ENCODE peak calls at places on chromosomes 3 and 15, in six cellular contexts. O is K562, N is IMR-90, H is HepG2, Z is GM12878, G is H1. C is an unnamed sample. For H4K20me1, the result is how much of the 10 kb centered on the place peaks cover.

GRCh38 chr3:157368171-157368570 is 68.5 kb upstream of the PTX3 start:
- DNase-seq in O (no peak), N (no peak), H (no peak), Z (no peak), G (no peak), C (peak)

GRCh38 chr3:195770081-195770840 is 41.5 kb downstream of the MUC4 start:
- DNase-seq in O (no peak), N (no peak), H (no peak), Z (no peak), G (no peak), C (no peak)

GRCh38 chr3:14980689-14981088 is 33.3 kb downstream of the NR2C2 start:
- DNase-seq in O (no peak), N (no peak), H (no peak), Z (no peak), G (no peak), C (no peak)

GRCh38 chr15:85164841-85165466 is 183.3 kb downstream of the PDE8A start:
- DNase-seq in O (no peak), N (no peak), H (no peak), Z (no peak), G (no peak), C (no peak)

GRCh38 chr3:60742606-60743145 is 508.6 kb downstream of the FHIT start:
- DNase-seq in O (peak), N (peak), H (peak), Z (no peak), G (peak), C (no peak)

GRCh38 chr3:21795152-21795837 is 44.3 kb upstream of the ZNF385D start:
- DNase-seq in O (no peak), N (no peak), H (no peak), Z (no peak), G (no peak), C (peak)

GRCh38 chr15:100457201-100457600 is 71.5 kb downstream of the CERS3 start:
- DNase-seq in O (no peak), N (peak), H (no peak), Z (no peak), G (no peak), C (no peak)

GRCh38 chr3:123859177-123859576 is 25.0 kb downstream of the MYLK start:
- DNase-seq in O (no peak), N (peak), H (no peak), Z (no peak), G (no peak), C (peak)

GRCh38 chr3:171088984-171089754 is 62.6 kb upstream of the SLC2A2 start:
- DNase-seq in O (no peak), N (peak), H (peak), Z (no peak), G (no peak), C (no peak)

GRCh38 chr3:112445839-112446238 is 53.4 kb downstream of the BTLA start:
- DNase-seq in O (no peak), N (no peak), H (no peak), Z (no peak), G (no peak), C (no peak)

GRCh38 chr3:180408654-180409053 is 193.3 kb upstream of the TTC14 start:
- DNase-seq in O (no peak), N (peak), H (no peak), Z (no peak), G (no peak), C (no peak)

GRCh38 chr15:75952512-75952911 is 48.8 kb downstream of the FBXO22 start:
- DNase-seq in O (no peak), N (no peak), H (no peak), Z (no peak), G (no peak), C (no peak)
- H4K20me1 ChIP-seq in O (under half), N (under half), H (under half), Z (under half), G (under half), C (under half)

DNA sequence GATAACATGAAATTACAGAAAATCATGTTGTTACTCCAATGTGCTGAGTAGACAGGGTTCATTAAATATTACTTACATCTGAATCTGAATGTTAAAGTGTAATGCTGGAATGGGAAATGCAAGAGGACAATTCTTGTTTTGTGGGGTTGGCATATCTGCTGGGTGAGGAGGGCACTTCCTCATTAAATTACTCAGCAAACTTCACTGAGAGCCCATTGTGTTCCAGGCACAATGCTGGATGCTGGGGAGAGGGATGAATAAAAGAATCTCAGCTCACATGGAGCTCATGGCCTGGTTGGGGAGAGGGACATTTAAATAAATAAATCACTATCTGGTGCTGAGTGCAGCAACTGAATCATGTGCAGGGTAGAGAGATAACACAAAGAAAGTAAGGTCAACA is 199.2 kb upstream of the CFAP20DC start:
- DNase-seq in O (no peak), N (no peak), H (no peak), Z (no peak), G (no peak), C (no peak)
- TF ChIP-seq RFX5 in O (no peak), N (no peak), H (no peak), Z (no peak), G (no peak), C (no peak)

GRCh38 chr3:126749931-126750759 is 46.1 kb downstream of the CHCHD6 start:
- DNase-seq in O (no peak), N (no peak), H (no peak), Z (no peak), G (no peak), C (no peak)

GRCh38 chr3:126753191-126754160 is 49.4 kb downstream of the CHCHD6 start:
- DNase-seq in O (no peak), N (peak), H (peak), Z (no peak), G (no peak), C (no peak)

GRCh38 chr3:126751611-126752302 is 47.7 kb downstream of the CHCHD6 start:
- DNase-seq in O (no peak), N (no peak), H (no peak), Z (no peak), G (no peak), C (no peak)

GRCh38 chr3:126750760-126751129 is 46.7 kb downstream of the CHCHD6 start:
- DNase-seq in O (no peak), N (no peak), H (no peak), Z (no peak), G (no peak), C (no peak)

GRCh38 chr3:126752303-126753190 is 48.5 kb downstream of the CHCHD6 start:
- DNase-seq in O (peak), N (peak), H (peak), Z (peak), G (peak), C (peak)
- H2AFZ ChIP-seq in O (peak), N (peak), H (no peak), Z (peak), G (no peak), C (no peak)

GRCh38 chr3:134249935-134250716 is 533 bp downstream of the RYK start:
- DNase-seq in O (peak), N (peak), H (peak), Z (no peak), G (no peak), C (peak)

GRCh38 chr3:134239538-134239937 is 11.1 kb downstream of the RYK start:
- DNase-seq in O (no peak), N (peak), H (no peak), Z (no peak), G (no peak), C (no peak)

GRCh38 chr3:134242649-134243637 is 7.7 kb downstream of the RYK start:
- DNase-seq in O (no peak), N (peak), H (peak), Z (no peak), G (no peak), C (no peak)

GRCh38 chr3:134249442-134249841 is 1.2 kb downstream of the RYK start:
- DNase-seq in O (no peak), N (no peak), H (no peak), Z (no peak), G (no peak), C (no peak)

DNA sequence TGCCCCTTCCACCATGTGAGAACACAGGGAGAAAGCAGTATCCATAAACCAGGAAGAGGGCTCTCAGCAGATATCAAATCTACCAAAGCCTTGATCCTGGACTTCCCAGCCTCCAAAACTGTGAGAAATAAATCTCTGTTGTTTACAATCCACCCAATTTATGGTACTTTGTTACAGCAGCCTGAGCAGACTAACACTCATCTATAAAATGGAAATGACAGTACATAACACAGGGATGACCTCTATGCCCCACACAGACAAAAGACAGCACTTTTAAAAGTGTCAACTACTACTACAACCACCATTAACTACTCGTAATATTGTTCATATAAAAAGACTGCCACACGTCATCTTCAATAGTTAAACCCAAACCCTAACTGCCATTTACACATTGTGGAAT is 5.7 kb downstream of the RYK start:
- DNase-seq in O (no peak), N (no peak), H (no peak), Z (no peak), G (no peak), C (no peak)
- H4K20me1 ChIP-seq in O (under half), N (half or more), H (under half), Z (under half), G (under half), C (half or more)

GRCh38 chr15:72970965-72971746 is 81.1 kb upstream of the NEO1 start:
- DNase-seq in O (no peak), N (peak), H (no peak), Z (no peak), G (no peak), C (no peak)
- TF ChIP-seq RFX5 in O (no peak), N (no peak), H (no peak), Z (no peak), G (no peak), C (no peak)

GRCh38 chr3:134299185-134299887 is 48.7 kb upstream of the RYK start:
- DNase-seq in O (no peak), N (peak), H (no peak), Z (no peak), G (no peak), C (no peak)
- H2AFZ ChIP-seq in O (peak), N (peak), H (peak), Z (no peak), G (peak), C (no peak)

DNA sequence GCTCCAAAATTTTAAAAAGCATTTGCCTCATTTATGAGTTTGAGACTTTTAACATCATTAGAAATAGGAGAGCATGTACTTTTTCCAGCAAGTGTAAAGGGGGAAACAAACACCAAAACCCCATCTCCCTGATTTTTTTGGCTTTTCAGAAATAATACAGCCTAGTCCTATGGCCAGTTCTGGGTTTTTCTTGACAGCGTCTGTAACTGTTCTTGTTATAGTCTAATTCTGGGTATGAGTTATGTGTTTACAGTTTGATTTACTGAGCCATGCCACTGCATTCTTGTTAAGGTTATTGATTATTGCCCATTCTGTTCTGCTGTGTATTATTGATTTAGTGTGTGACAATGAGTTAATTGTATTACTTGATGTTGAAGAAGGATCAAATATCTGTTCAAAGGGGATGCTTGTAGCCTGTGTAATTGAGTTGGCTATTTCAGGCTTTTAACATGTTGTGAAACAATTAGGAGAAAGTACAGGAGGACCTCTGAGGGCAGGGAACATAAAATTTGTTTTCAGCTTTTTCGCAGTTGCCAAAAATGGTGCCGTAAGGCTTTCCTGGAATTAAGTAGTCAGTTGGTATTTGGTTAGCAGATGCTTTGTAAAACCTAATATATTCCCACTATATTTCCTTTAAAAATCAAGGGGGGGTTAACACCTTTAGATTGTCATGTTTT is 46.1 kb downstream of the MBNL1 start:
- DNase-seq in O (no peak), N (no peak), H (peak), Z (no peak), G (no peak), C (no peak)
- H4K20me1 ChIP-seq in O (under half), N (under half), H (under half), Z (under half), G (under half), C (under half)

GRCh38 chr15:65258863-65259262 is 27.8 kb downstream of the PARP16 start:
- DNase-seq in O (no peak), N (no peak), H (no peak), Z (no peak), G (no peak), C (no peak)

GRCh38 chr15:65258370-65258769 is 28.3 kb downstream of the PARP16 start:
- DNase-seq in O (no peak), N (no peak), H (no peak), Z (no peak), G (no peak), C (no peak)

GRCh38 chr15:65259367-65259781 is 27.3 kb downstream of the PARP16 start:
- DNase-seq in O (no peak), N (no peak), H (no peak), Z (no peak), G (no peak), C (no peak)

GRCh38 chr15:65249641-65250040 is 37.0 kb downstream of the PARP16 start:
- DNase-seq in O (no peak), N (peak), H (no peak), Z (peak), G (no peak), C (no peak)

GRCh38 chr15:65254237-65254820 is 32.4 kb downstream of the PARP16 start:
- DNase-seq in O (no peak), N (no peak), H (no peak), Z (no peak), G (no peak), C (peak)
- TF ChIP-seq RFX5 in O (no peak), N (no peak), H (no peak), Z (no peak), G (no peak), C (no peak)

DNA sequence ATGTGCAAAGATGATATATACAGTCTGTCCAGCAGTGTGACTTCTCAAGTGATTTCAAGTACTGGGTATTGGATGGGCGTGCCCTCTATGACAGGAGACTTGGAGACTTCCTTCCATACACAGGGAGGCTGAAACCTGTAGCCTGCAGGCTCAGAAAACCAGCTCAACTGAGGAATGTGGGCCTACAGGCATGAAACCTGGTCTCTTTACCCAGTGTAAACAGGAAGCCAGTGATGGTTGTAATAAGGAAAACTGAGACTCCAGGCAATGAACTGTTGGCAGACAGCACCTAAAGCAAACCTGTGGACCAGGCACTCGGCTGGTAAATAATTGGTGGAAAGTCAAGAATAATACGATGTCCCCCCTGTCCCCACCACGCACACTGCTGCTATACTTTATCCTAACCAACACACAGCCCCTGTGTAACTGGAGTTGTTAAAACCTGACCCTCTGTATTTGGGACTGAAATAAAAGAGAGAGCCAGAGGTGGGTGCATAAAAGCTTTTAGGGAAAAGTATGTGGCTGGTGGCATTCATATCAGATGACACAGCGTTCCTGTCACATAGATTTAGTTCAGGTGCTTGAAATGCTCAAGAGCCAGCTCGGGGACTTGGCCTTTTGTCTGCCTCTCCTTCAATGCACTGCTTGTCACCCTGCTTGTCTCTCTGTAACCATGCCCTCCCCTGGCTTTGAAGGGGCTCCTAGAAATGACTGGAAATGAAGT is 144.7 kb downstream of the TPRG1 start:
- DNase-seq in O (no peak), N (no peak), H (peak), Z (no peak), G (no peak), C (no peak)
- H2AFZ ChIP-seq in O (no peak), N (no peak), H (no peak), Z (no peak), G (no peak), C (no peak)

GRCh38 chr3:48688032-48688736 is 2.5 kb upstream of the NCKIPSD start:
- DNase-seq in O (no peak), N (peak), H (no peak), Z (no peak), G (no peak), C (no peak)
- H4K20me1 ChIP-seq in O (under half), N (under half), H (under half), Z (under half), G (under half), C (half or more)

C was measured in SK-N-SH.